ENCODE peak calls at places on chromosomes 6 and 20, in four cellular contexts. Z is T-helper 22 cell, T is SW480, I is upper lobe of right lung. W is an unnamed sample.

GRCh38 chr20:39004508-39004907 is 42.4 kb downstream of the DHX35 start:
- DNase-seq in Z (no peak), T (peak), I (peak), W (no peak)

GRCh38 chr6:139597781-139598368 is 223.4 kb upstream of the CITED2 start:
- DNase-seq in Z (no peak), T (peak), I (peak), W (no peak)

GRCh38 chr20:4947817-4948559 is 53.3 kb downstream of the SLC23A2 start:
- DNase-seq in Z (no peak), T (no peak), I (no peak), W (no peak)

GRCh38 chr6:14120556-14120955 is 3.0 kb downstream of the CD83 start:
- DNase-seq in Z (no peak), T (no peak), I (no peak), W (no peak)

GRCh38 chr6:30740993-30741784 is 1.3 kb downstream of the FLOT1 start:
- DNase-seq in Z (no peak), T (no peak), I (no peak), W (no peak)

GRCh38 chr6:30060634-30060981 is 457 bp upstream of the POLR1H start:
- DNase-seq in Z (no peak), T (no peak), I (peak), W (no peak)

GRCh38 chr6:1028744-1029143 is 283.2 kb upstream of the FOXQ1 start:
- DNase-seq in Z (no peak), T (peak), I (no peak), W (no peak)

GRCh38 chr20:982754-983153 is 19.4 kb downstream of the RSPO4 start:
- DNase-seq in Z (no peak), T (no peak), I (no peak), W (no peak)

GRCh38 chr6:26362836-26363220 is 2.2 kb upstream of the BTN3A2 start:
- DNase-seq in Z (no peak), T (no peak), I (no peak), W (no peak)

GRCh38 chr20:57647006-57647932 is 27.0 kb upstream of the ZBP1 start:
- DNase-seq in Z (no peak), T (no peak), I (no peak), W (no peak)

GRCh38 chr6:65979120-65979519 is 272.1 kb upstream of the EYS start:
- DNase-seq in Z (no peak), T (no peak), I (no peak), W (no peak)

GRCh38 chr6:71254323-71254722 is 34.3 kb upstream of the OGFRL1 start:
- DNase-seq in Z (no peak), T (no peak), I (no peak), W (no peak)

GRCh38 chr6:12249516-12250394 is 40.4 kb upstream of the EDN1 start:
- DNase-seq in Z (no peak), T (no peak), I (no peak), W (no peak)

GRCh38 chr6:128882991-128883571 is at the start of gene LAMA2:
- DNase-seq in Z (no peak), T (no peak), I (peak), W (no peak)

GRCh38 chr6:147382945-147383554 is 125.4 kb upstream of the SAMD5 start:
- DNase-seq in Z (no peak), T (peak), I (no peak), W (no peak)

GRCh38 chr6:32074996-32075532 is 34.1 kb downstream of the TNXB start:
- DNase-seq in Z (no peak), T (no peak), I (no peak), W (no peak)

GRCh38 chr20:38120625-38120988 is 44.5 kb downstream of the TGM2 start:
- DNase-seq in Z (no peak), T (no peak), I (no peak), W (no peak)

GRCh38 chr20:44728835-44729342 is 13.7 kb downstream of the CCN5 start:
- DNase-seq in Z (no peak), T (peak), I (peak), W (no peak)

GRCh38 chr6:158060447-158061360 is 79.0 kb downstream of the SYNJ2 start:
- DNase-seq in Z (no peak), T (no peak), I (peak), W (no peak)

GRCh38 chr20:17316316-17317038 is 89.6 kb downstream of the PCSK2 start:
- DNase-seq in Z (no peak), T (no peak), I (no peak), W (no peak)

GRCh38 chr20:32536861-32537656 is 48.1 kb downstream of the NOL4L start:
- DNase-seq in Z (peak), T (peak), I (peak), W (peak)

GRCh38 chr20:13119583-13119982 is 101.5 kb upstream of the ISM1 start:
- DNase-seq in Z (no peak), T (peak), I (no peak), W (no peak)

GRCh38 chr6:63759605-63760004 is 124.0 kb downstream of the PHF3 start:
- DNase-seq in Z (no peak), T (no peak), I (no peak), W (no peak)

GRCh38 chr20:10307359-10307735 is 88.7 kb downstream of the SNAP25 start:
- DNase-seq in Z (no peak), T (no peak), I (no peak), W (no peak)

GRCh38 chr20:40160151-40160550 is 528.9 kb downstream of the MAFB start:
- DNase-seq in Z (no peak), T (peak), I (peak), W (no peak)

GRCh38 chr6:170393807-170394399 is 87.3 kb downstream of the FAM120B start:
- DNase-seq in Z (no peak), T (no peak), I (no peak), W (no peak)

GRCh38 chr20:4165984-4166725 is 150.8 kb upstream of the RNF24 start:
- DNase-seq in Z (no peak), T (no peak), I (no peak), W (no peak)

GRCh38 chr6:108748959-108749358 is 99.3 kb upstream of the ARMC2 start:
- DNase-seq in Z (no peak), T (no peak), I (no peak), W (no peak)

GRCh38 chr6:150403458-150404245 is 34.8 kb downstream of the IYD start:
- DNase-seq in Z (no peak), T (no peak), I (no peak), W (no peak)

GRCh38 chr6:11889574-11889973 is 111.0 kb upstream of the ADTRP start:
- DNase-seq in Z (no peak), T (no peak), I (no peak), W (no peak)

GRCh38 chr20:48657426-48658197 is 170.2 kb downstream of the PREX1 start:
- DNase-seq in Z (peak), T (peak), I (peak), W (peak)

GRCh38 chr6:130324657-130325056 is 41.2 kb upstream of the TMEM200A start:
- DNase-seq in Z (no peak), T (no peak), I (no peak), W (no peak)